ENCODE peak calls at places on chromosomes 13 and 19, in six cellular contexts. D is anterior cingulate cortex; A is activated CD8-positive, alpha-beta memory T cell treated with anti-CD3 and anti-CD28 coated beads for 48 hours; R is H9; W is effector CD4-positive, alpha-beta T cell; G is B cell. L is an unnamed sample.
A peak's percentile ranks its signal among the peaks of the same experiment; 100 is the strongest.

GRCh38 chr19:9885077-9885552 is 50.0 kb downstream of the PIN1 start:
- DNase-seq in G (no peak), W (no peak), D (peak; percentile 23), R (no peak), A (no peak), L (no peak)

GRCh38 chr19:751501-752341 is 809 bp downstream of the MISP start:
- DNase-seq in G (no peak), W (no peak), R (peak; percentile 31), D (no peak), A (no peak), L (no peak)

GRCh38 chr19:18274776-18275356 is 614 bp upstream of the IQCN start:
- DNase-seq in D (peak; percentile 63), G (no peak), A (no peak), W (no peak), R (peak; percentile 73), L (no peak)

GRCh38 chr13:114164681-114165429 is 14.2 kb upstream of the CFAP97D2 start:
- DNase-seq in D (no peak), W (no peak), G (no peak), A (no peak), R (no peak), L (no peak)

GRCh38 chr13:48292650-48293049 is 10.9 kb upstream of the RB1 start:
- DNase-seq in R (no peak), G (no peak), W (no peak), D (no peak), A (no peak), L (no peak)

GRCh38 chr19:14434543-14435319 is 1.6 kb downstream of the PKN1 start:
- DNase-seq in W (no peak), R (no peak), D (no peak), G (no peak), A (no peak), L (no peak)

GRCh38 chr13:79681069-79681468 is 200.1 kb downstream of the NDFIP2 start:
- DNase-seq in D (no peak), W (no peak), R (no peak), A (no peak), G (no peak), L (no peak)

GRCh38 chr19:1007852-1008251 is 7.6 kb downstream of the GRIN3B start:
- DNase-seq in G (no peak), W (no peak), D (no peak), A (no peak), R (no peak), L (no peak)

GRCh38 chr13:98273067-98273823 is 96.2 kb upstream of the RNF113B start:
- DNase-seq in D (no peak), R (no peak), A (no peak), W (no peak), G (no peak), L (no peak)

GRCh38 chr13:36030670-36031331 is 100.4 kb downstream of the DCLK1 start:
- DNase-seq in R (no peak), D (no peak), W (no peak), G (no peak), A (no peak), L (no peak)

GRCh38 chr13:46795321-46795720 is 1.6 kb downstream of the ESD start:
- DNase-seq in A (no peak), G (no peak), R (no peak), W (no peak), D (no peak), L (no peak)

L was measured in GM13977.